ENCODE peak calls at places on chromosomes 16 and 17, in four cellular contexts. Q is fibroblast of lung, D is BE2C, N is Right ventricle myocardium superior. G is an unnamed sample.
A peak's percentile ranks its signal among the peaks of the same experiment; 100 is the strongest.

GRCh38 chr17:75182319-75182568 is 515 bp downstream of the SUMO2 start:
- DNase-seq in Q (no peak), D (no peak), N (no peak), G (no peak)

GRCh38 chr16:11497329-11497805 is 89.4 kb downstream of the LITAF start:
- DNase-seq in Q (peak; percentile 53), D (peak; percentile 76), N (peak; percentile 93), G (peak; percentile 93)

GRCh38 chr17:63543822-63544420 is 6.4 kb upstream of the DCAF7 start:
- DNase-seq in D (no peak), Q (no peak), N (no peak), G (no peak)

GRCh38 chr17:31598921-31599571 is 207.6 kb downstream of the RAB11FIP4 start:
- DNase-seq in D (no peak), Q (no peak), N (no peak), G (no peak)

GRCh38 chr17:33438136-33438535 is 145.0 kb upstream of the ASIC2 start:
- DNase-seq in D (no peak), N (no peak), Q (peak; percentile 48), G (no peak)

GRCh38 chr17:44922746-44923470 is 7.6 kb upstream of the GFAP start:
- DNase-seq in D (peak; percentile 23), Q (no peak), N (no peak), G (peak; percentile 36)

GRCh38 chr16:67016681-67017450 is 12.1 kb upstream of the CBFB start:
- DNase-seq in N (no peak), D (no peak), Q (no peak), G (peak; percentile 17)

GRCh38 chr17:38898291-38898679 is 27.1 kb upstream of the LASP1NB start:
- DNase-seq in N (no peak), D (no peak), Q (no peak), G (no peak)

GRCh38 chr17:57261084-57261461 is 4.8 kb downstream of the MSI2 start:
- DNase-seq in D (no peak), N (no peak), Q (no peak), G (no peak)

G was measured in lower lobe of right lung.